ENCODE peak calls at places on chromosome 9, in seven cellular contexts. One of them, this sample, is unnamed.

GRCh38 chr9:28234899-28235277 is 661.6 kb upstream of the C9orf72 start:
- DNase-seq in CD8-positive, alpha-beta T cell: no peak
- DNase-seq in left ventricle myocardium inferior: no peak
- DNase-seq in left lung: no peak
- DNase-seq in cardiac muscle cell: no peak
- DNase-seq in IMR-90: peak; percentile 1
- DNase-seq in tibial artery: no peak
- DNase-seq in this sample: no peak

GRCh38 chr9:133738039-133738805 is at the start of gene SARDH:
- DNase-seq in cardiac muscle cell: peak; percentile 86
- DNase-seq in IMR-90: peak; percentile 47
- DNase-seq in CD8-positive, alpha-beta T cell: peak; percentile 46
- DNase-seq in left ventricle myocardium inferior: peak; percentile 63
- DNase-seq in tibial artery: no peak
- DNase-seq in left lung: peak; percentile 56
- DNase-seq in this sample: no peak

GRCh38 chr9:93198117-93198838 is 14.3 kb downstream of the WNK2 start:
- DNase-seq in cardiac muscle cell: no peak
- DNase-seq in left ventricle myocardium inferior: no peak
- DNase-seq in IMR-90: no peak
- DNase-seq in left lung: no peak
- DNase-seq in tibial artery: no peak
- DNase-seq in CD8-positive, alpha-beta T cell: no peak
- DNase-seq in this sample: no peak

GRCh38 chr9:134139081-134139480 is 3.2 kb downstream of the WDR5 start:
- DNase-seq in cardiac muscle cell: no peak
- DNase-seq in CD8-positive, alpha-beta T cell: no peak
- DNase-seq in tibial artery: no peak
- DNase-seq in IMR-90: peak; percentile 44
- DNase-seq in left ventricle myocardium inferior: no peak
- DNase-seq in left lung: no peak
- DNase-seq in this sample: no peak

GRCh38 chr9:114735732-114736131 is 53.7 kb upstream of the TEX48 start:
- DNase-seq in left ventricle myocardium inferior: no peak
- DNase-seq in tibial artery: no peak
- DNase-seq in left lung: no peak
- DNase-seq in CD8-positive, alpha-beta T cell: no peak
- DNase-seq in IMR-90: no peak
- DNase-seq in cardiac muscle cell: no peak
- DNase-seq in this sample: no peak

GRCh38 chr9:100150209-100150608 is 51.2 kb downstream of the INVS start:
- DNase-seq in tibial artery: no peak
- DNase-seq in left ventricle myocardium inferior: no peak
- DNase-seq in cardiac muscle cell: no peak
- DNase-seq in left lung: no peak
- DNase-seq in IMR-90: peak; percentile 44
- DNase-seq in CD8-positive, alpha-beta T cell: no peak
- DNase-seq in this sample: no peak

GRCh38 chr9:126088336-126088735 is 238.3 kb upstream of the MVB12B start:
- DNase-seq in tibial artery: no peak
- DNase-seq in cardiac muscle cell: no peak
- DNase-seq in left lung: no peak
- DNase-seq in IMR-90: no peak
- DNase-seq in CD8-positive, alpha-beta T cell: no peak
- DNase-seq in left ventricle myocardium inferior: no peak
- DNase-seq in this sample: no peak

GRCh38 chr9:111294691-111295451 is 35.2 kb downstream of the OR2K2 start:
- DNase-seq in IMR-90: no peak
- DNase-seq in CD8-positive, alpha-beta T cell: no peak
- DNase-seq in left ventricle myocardium inferior: no peak
- DNase-seq in tibial artery: no peak
- DNase-seq in cardiac muscle cell: no peak
- DNase-seq in left lung: no peak
- DNase-seq in this sample: no peak

GRCh38 chr9:131258186-131258585 is 18.1 kb downstream of the FAM78A start:
- DNase-seq in tibial artery: peak; percentile 53
- DNase-seq in CD8-positive, alpha-beta T cell: peak; percentile 14
- DNase-seq in IMR-90: no peak
- DNase-seq in cardiac muscle cell: no peak
- DNase-seq in left lung: no peak
- DNase-seq in left ventricle myocardium inferior: peak; percentile 72
- DNase-seq in this sample: no peak
- H3K4me1 ChIP-seq in tibial artery: peaks cover 6% of the 10 kb centered on the region
- H3K4me1 ChIP-seq in CD8-positive, alpha-beta T cell: peaks cover 93% of the 10 kb centered on the region
- H3K4me1 ChIP-seq in IMR-90: peaks cover 10% of the 10 kb centered on the region
- H3K4me1 ChIP-seq in cardiac muscle cell: peaks cover 22% of the 10 kb centered on the region
- H3K4me1 ChIP-seq in left lung: peaks cover 72% of the 10 kb centered on the region
- H3K4me1 ChIP-seq in left ventricle myocardium inferior: peaks cover 90% of the 10 kb centered on the region
- H3K4me1 ChIP-seq in this sample: no peaks in the 10 kb centered on the region

DNA sequence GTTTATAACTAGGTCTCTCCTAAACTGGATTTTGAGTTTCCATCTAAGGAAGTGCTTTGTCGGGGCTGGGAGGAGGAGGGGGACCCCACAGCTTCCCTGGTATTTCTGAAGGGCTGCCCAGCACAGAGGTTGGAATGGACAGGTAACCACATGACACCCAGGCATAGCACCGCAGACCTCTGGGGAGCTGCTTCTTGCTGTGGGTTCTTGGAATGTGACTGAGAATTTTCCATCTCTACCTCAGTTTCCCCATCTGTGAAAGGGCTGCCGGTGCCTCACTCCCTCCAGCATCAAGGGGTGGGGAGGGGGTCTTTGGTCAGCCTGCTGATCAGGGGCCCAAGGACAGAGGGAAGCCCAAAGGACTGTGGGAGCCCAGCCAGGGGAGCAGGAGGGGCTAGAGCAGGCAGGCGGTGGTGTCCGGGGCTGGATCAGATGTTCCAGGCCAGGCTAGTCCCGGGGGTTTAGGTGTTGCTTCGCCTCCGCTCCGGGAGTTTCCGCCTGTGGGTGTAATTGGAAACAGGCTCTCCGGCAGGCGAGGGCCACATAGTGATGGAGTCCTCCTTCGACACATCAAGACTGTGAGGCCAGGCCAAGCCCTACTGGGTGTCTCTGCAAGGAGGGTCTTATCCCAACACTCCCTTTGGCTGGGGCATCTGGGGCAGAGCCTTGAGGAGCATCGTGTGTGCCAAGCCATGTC is 3.3 kb downstream of the OLFML2A start:
- DNase-seq in cardiac muscle cell: no peak
- DNase-seq in CD8-positive, alpha-beta T cell: no peak
- DNase-seq in IMR-90: no peak
- DNase-seq in tibial artery: peak; percentile 47
- DNase-seq in left ventricle myocardium inferior: peak; percentile 60
- DNase-seq in left lung: no peak
- DNase-seq in this sample: no peak
- H3K4me3 ChIP-seq in cardiac muscle cell: no peak overlapping the region
- H3K4me3 ChIP-seq in CD8-positive, alpha-beta T cell: no peak overlapping the region
- H3K4me3 ChIP-seq in IMR-90: no peak overlapping the region
- H3K4me3 ChIP-seq in tibial artery: no peak overlapping the region
- H3K4me3 ChIP-seq in left ventricle myocardium inferior: peak overlapping the region; percentile 42
- H3K4me3 ChIP-seq in left lung: no peak overlapping the region
- H3K4me3 ChIP-seq in this sample: no peak overlapping the region

DNA sequence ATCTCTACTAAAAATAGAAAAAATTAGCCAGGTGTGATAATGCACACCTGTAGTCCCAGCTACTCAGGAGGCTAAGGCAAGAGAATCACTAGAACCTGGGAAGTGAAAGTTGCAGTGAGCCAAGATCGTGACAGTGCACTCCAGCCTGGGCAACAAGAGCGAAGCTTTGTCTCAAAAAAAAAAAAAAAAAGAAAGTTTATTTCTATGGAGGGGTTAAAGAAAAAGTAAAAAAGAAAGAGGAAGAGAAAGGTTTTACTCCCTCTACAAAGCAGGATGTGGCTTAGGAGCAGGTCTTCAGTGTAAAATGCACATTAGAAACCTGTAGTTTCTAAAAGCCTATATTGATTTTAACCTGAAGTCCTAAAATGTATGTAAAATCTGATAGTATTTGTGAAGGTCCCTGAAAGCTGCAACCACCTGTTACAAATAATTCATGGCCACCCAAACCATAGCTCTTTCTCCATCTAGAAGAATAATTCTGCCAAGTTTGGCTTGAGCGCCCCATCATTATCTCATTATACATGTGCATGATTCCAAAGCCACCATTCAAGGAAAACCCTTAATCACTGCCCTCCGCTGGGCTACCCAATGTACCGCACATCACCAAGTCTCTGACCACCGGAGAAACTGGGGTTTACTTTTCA is 3.4 kb downstream of the FNBP1 start:
- DNase-seq in CD8-positive, alpha-beta T cell: no peak
- DNase-seq in cardiac muscle cell: no peak
- DNase-seq in left lung: no peak
- DNase-seq in left ventricle myocardium inferior: no peak
- DNase-seq in IMR-90: no peak
- DNase-seq in tibial artery: no peak
- DNase-seq in this sample: no peak
- H3K4me1 ChIP-seq in CD8-positive, alpha-beta T cell: peaks cover 51% of the 10 kb centered on the region
- H3K4me1 ChIP-seq in cardiac muscle cell: peaks cover 7% of the 10 kb centered on the region
- H3K4me1 ChIP-seq in left lung: peaks cover 87% of the 10 kb centered on the region
- H3K4me1 ChIP-seq in left ventricle myocardium inferior: peaks cover 49% of the 10 kb centered on the region
- H3K4me1 ChIP-seq in IMR-90: peaks cover 5% of the 10 kb centered on the region
- H3K4me1 ChIP-seq in tibial artery: peaks cover 70% of the 10 kb centered on the region
- H3K4me1 ChIP-seq in this sample: peaks cover 23% of the 10 kb centered on the region

DNA sequence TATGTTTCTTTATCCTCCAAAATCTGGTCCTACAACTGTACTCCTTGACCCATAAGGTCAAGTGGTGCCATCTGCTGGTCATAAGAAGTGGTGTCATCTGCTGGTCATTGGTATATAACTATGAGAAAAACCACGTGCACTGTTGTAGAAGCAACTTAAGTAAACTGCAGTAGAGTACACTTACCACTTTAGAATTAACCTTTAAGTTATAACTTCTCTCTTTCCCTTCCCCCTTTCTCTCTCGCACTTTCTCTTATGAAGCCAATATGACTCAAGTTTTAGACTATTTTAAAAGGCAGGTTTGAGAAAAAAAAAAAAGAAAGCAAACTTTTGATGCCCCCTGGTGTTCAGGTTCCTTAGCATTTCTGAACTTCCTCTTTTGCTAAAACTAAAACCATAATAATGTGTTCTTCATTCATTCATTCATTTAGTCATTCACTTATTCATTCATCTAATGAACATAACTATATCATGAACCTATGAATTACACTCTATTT is 12.8 kb upstream of the MTAP start:
- DNase-seq in IMR-90: peak; percentile 95
- DNase-seq in tibial artery: peak; percentile 76
- DNase-seq in left ventricle myocardium inferior: no peak
- DNase-seq in CD8-positive, alpha-beta T cell: peak; percentile 56
- DNase-seq in cardiac muscle cell: peak; percentile 83
- DNase-seq in left lung: no peak
- DNase-seq in this sample: peak; percentile 92
- H3K4me3 ChIP-seq in IMR-90: peak overlapping the region; percentile 4
- H3K4me3 ChIP-seq in tibial artery: no peak overlapping the region
- H3K4me3 ChIP-seq in left ventricle myocardium inferior: peak overlapping the region; percentile 26
- H3K4me3 ChIP-seq in CD8-positive, alpha-beta T cell: peak overlapping the region; percentile 33
- H3K4me3 ChIP-seq in cardiac muscle cell: no peak overlapping the region
- H3K4me3 ChIP-seq in left lung: no peak overlapping the region
- H3K4me3 ChIP-seq in this sample: no peak overlapping the region